ENCODE peak calls at places on chromosomes 16 and 17, in eight cellular contexts. One of them, this sample, is unnamed.

GRCh38 chr16:6674071-6674470 is 658.6 kb upstream of the RBFOX1 start:
- DNase-seq in retinal pigment epithelial cell: no peak
- DNase-seq in brain microvascular endothelial cell: no peak
- DNase-seq in psoas muscle: no peak
- DNase-seq in body of pancreas: no peak
- DNase-seq in AG04450: no peak
- DNase-seq in lower lobe of right lung: no peak
- DNase-seq in foreskin fibroblast: no peak
- DNase-seq in this sample: no peak

GRCh38 chr16:48918520-48919258 is 308.7 kb upstream of the N4BP1 start:
- DNase-seq in retinal pigment epithelial cell: no peak
- DNase-seq in brain microvascular endothelial cell: no peak
- DNase-seq in psoas muscle: no peak
- DNase-seq in body of pancreas: no peak
- DNase-seq in AG04450: no peak
- DNase-seq in lower lobe of right lung: no peak
- DNase-seq in foreskin fibroblast: no peak
- DNase-seq in this sample: no peak

GRCh38 chr16:26598989-26599785 is 467.5 kb upstream of the C16orf82 start:
- DNase-seq in retinal pigment epithelial cell: no peak
- DNase-seq in brain microvascular endothelial cell: no peak
- DNase-seq in psoas muscle: no peak
- DNase-seq in body of pancreas: no peak
- DNase-seq in AG04450: no peak
- DNase-seq in lower lobe of right lung: no peak
- DNase-seq in foreskin fibroblast: no peak
- DNase-seq in this sample: no peak

GRCh38 chr16:817001-817906 is 16.7 kb upstream of the GNG13 start:
- DNase-seq in retinal pigment epithelial cell: no peak
- DNase-seq in brain microvascular endothelial cell: no peak
- DNase-seq in psoas muscle: no peak
- DNase-seq in body of pancreas: no peak
- DNase-seq in AG04450: no peak
- DNase-seq in lower lobe of right lung: no peak
- DNase-seq in foreskin fibroblast: no peak
- DNase-seq in this sample: no peak

GRCh38 chr17:62179525-62180161 is 114.6 kb upstream of the MED13 start:
- DNase-seq in retinal pigment epithelial cell: peak; percentile 43
- DNase-seq in brain microvascular endothelial cell: peak; percentile 50
- DNase-seq in psoas muscle: no peak
- DNase-seq in body of pancreas: no peak
- DNase-seq in AG04450: no peak
- DNase-seq in lower lobe of right lung: no peak
- DNase-seq in foreskin fibroblast: peak; percentile 66
- DNase-seq in this sample: no peak

GRCh38 chr17:44872131-44872768 is 24.6 kb downstream of the HIGD1B start:
- DNase-seq in retinal pigment epithelial cell: no peak
- DNase-seq in brain microvascular endothelial cell: no peak
- DNase-seq in psoas muscle: peak; percentile 62
- DNase-seq in body of pancreas: no peak
- DNase-seq in AG04450: no peak
- DNase-seq in lower lobe of right lung: no peak
- DNase-seq in foreskin fibroblast: no peak
- DNase-seq in this sample: no peak

GRCh38 chr16:12171206-12171605 is 194.7 kb downstream of the SNX29 start:
- DNase-seq in retinal pigment epithelial cell: no peak
- DNase-seq in brain microvascular endothelial cell: no peak
- DNase-seq in psoas muscle: no peak
- DNase-seq in body of pancreas: no peak
- DNase-seq in AG04450: peak; percentile 18
- DNase-seq in lower lobe of right lung: no peak
- DNase-seq in foreskin fibroblast: no peak
- DNase-seq in this sample: no peak

GRCh38 chr16:86044241-86044671 is 145.3 kb downstream of the IRF8 start:
- DNase-seq in retinal pigment epithelial cell: no peak
- DNase-seq in brain microvascular endothelial cell: peak; percentile 2
- DNase-seq in psoas muscle: peak; percentile 34
- DNase-seq in body of pancreas: peak; percentile 22
- DNase-seq in AG04450: peak; percentile 23
- DNase-seq in lower lobe of right lung: no peak
- DNase-seq in foreskin fibroblast: peak; percentile 5
- DNase-seq in this sample: no peak

GRCh38 chr17:77834170-77835115 is 124.1 kb upstream of the TNRC6C start:
- DNase-seq in retinal pigment epithelial cell: peak; percentile 73
- DNase-seq in brain microvascular endothelial cell: peak; percentile 93
- DNase-seq in psoas muscle: peak; percentile 74
- DNase-seq in body of pancreas: peak; percentile 59
- DNase-seq in AG04450: peak; percentile 33
- DNase-seq in lower lobe of right lung: peak; percentile 80
- DNase-seq in foreskin fibroblast: peak; percentile 65
- DNase-seq in this sample: peak; percentile 82

GRCh38 chr16:47059991-47060390 is 83.8 kb downstream of the NETO2 start:
- DNase-seq in retinal pigment epithelial cell: no peak
- DNase-seq in brain microvascular endothelial cell: no peak
- DNase-seq in psoas muscle: no peak
- DNase-seq in body of pancreas: no peak
- DNase-seq in AG04450: no peak
- DNase-seq in lower lobe of right lung: no peak
- DNase-seq in foreskin fibroblast: no peak
- DNase-seq in this sample: no peak

GRCh38 chr16:29029168-29029994 is 44.5 kb downstream of the LAT start:
- DNase-seq in retinal pigment epithelial cell: peak; percentile 98
- DNase-seq in brain microvascular endothelial cell: peak; percentile 98
- DNase-seq in psoas muscle: peak; percentile 25
- DNase-seq in body of pancreas: no peak
- DNase-seq in AG04450: peak; percentile 81
- DNase-seq in lower lobe of right lung: no peak
- DNase-seq in foreskin fibroblast: peak; percentile 87
- DNase-seq in this sample: no peak

GRCh38 chr16:87822571-87822970 is 46.7 kb downstream of the SLC7A5 start:
- DNase-seq in retinal pigment epithelial cell: no peak
- DNase-seq in brain microvascular endothelial cell: no peak
- DNase-seq in psoas muscle: no peak
- DNase-seq in body of pancreas: no peak
- DNase-seq in AG04450: no peak
- DNase-seq in lower lobe of right lung: no peak
- DNase-seq in foreskin fibroblast: no peak
- DNase-seq in this sample: no peak

GRCh38 chr16:84875846-84876245 is 56.1 kb downstream of the CRISPLD2 start:
- DNase-seq in retinal pigment epithelial cell: no peak
- DNase-seq in brain microvascular endothelial cell: no peak
- DNase-seq in psoas muscle: no peak
- DNase-seq in body of pancreas: no peak
- DNase-seq in AG04450: no peak
- DNase-seq in lower lobe of right lung: no peak
- DNase-seq in foreskin fibroblast: no peak
- DNase-seq in this sample: no peak

GRCh38 chr16:57736419-57737281 is 1.1 kb downstream of the KATNB1 start:
- DNase-seq in retinal pigment epithelial cell: peak; percentile 28
- DNase-seq in brain microvascular endothelial cell: peak; percentile 75
- DNase-seq in psoas muscle: no peak
- DNase-seq in body of pancreas: peak; percentile 51
- DNase-seq in AG04450: peak; percentile 71
- DNase-seq in lower lobe of right lung: no peak
- DNase-seq in foreskin fibroblast: peak; percentile 77
- DNase-seq in this sample: peak; percentile 71

GRCh38 chr16:56994311-56994710 is 5.0 kb downstream of the NLRC5 start:
- DNase-seq in retinal pigment epithelial cell: no peak
- DNase-seq in brain microvascular endothelial cell: no peak
- DNase-seq in psoas muscle: no peak
- DNase-seq in body of pancreas: no peak
- DNase-seq in AG04450: no peak
- DNase-seq in lower lobe of right lung: no peak
- DNase-seq in foreskin fibroblast: no peak
- DNase-seq in this sample: no peak

GRCh38 chr17:51667722-51668083 is 407.4 kb downstream of the UTP18 start:
- DNase-seq in retinal pigment epithelial cell: no peak
- DNase-seq in brain microvascular endothelial cell: no peak
- DNase-seq in psoas muscle: no peak
- DNase-seq in body of pancreas: no peak
- DNase-seq in AG04450: no peak
- DNase-seq in lower lobe of right lung: no peak
- DNase-seq in foreskin fibroblast: no peak
- DNase-seq in this sample: no peak

GRCh38 chr16:19923396-19923795 is 38.7 kb upstream of the GPRC5B start:
- DNase-seq in retinal pigment epithelial cell: no peak
- DNase-seq in brain microvascular endothelial cell: no peak
- DNase-seq in psoas muscle: no peak
- DNase-seq in body of pancreas: no peak
- DNase-seq in AG04450: no peak
- DNase-seq in lower lobe of right lung: no peak
- DNase-seq in foreskin fibroblast: no peak
- DNase-seq in this sample: no peak

GRCh38 chr16:62021295-62021694 is 14.9 kb downstream of the CDH8 start:
- DNase-seq in retinal pigment epithelial cell: no peak
- DNase-seq in brain microvascular endothelial cell: no peak
- DNase-seq in psoas muscle: no peak
- DNase-seq in body of pancreas: no peak
- DNase-seq in AG04450: no peak
- DNase-seq in lower lobe of right lung: no peak
- DNase-seq in foreskin fibroblast: no peak
- DNase-seq in this sample: no peak

GRCh38 chr17:29197516-29198272 is 17.5 kb upstream of the MYO18A start:
- DNase-seq in retinal pigment epithelial cell: no peak
- DNase-seq in brain microvascular endothelial cell: no peak
- DNase-seq in psoas muscle: no peak
- DNase-seq in body of pancreas: no peak
- DNase-seq in AG04450: no peak
- DNase-seq in lower lobe of right lung: no peak
- DNase-seq in foreskin fibroblast: no peak
- DNase-seq in this sample: no peak

GRCh38 chr17:75827291-75828050 is 16.7 kb downstream of the UNC13D start:
- DNase-seq in retinal pigment epithelial cell: no peak
- DNase-seq in brain microvascular endothelial cell: peak; percentile 56
- DNase-seq in psoas muscle: peak; percentile 80
- DNase-seq in body of pancreas: peak; percentile 68
- DNase-seq in AG04450: no peak
- DNase-seq in lower lobe of right lung: no peak
- DNase-seq in foreskin fibroblast: peak; percentile 26
- DNase-seq in this sample: peak; percentile 50
- H3K4me3 ChIP-seq in retinal pigment epithelial cell: no peak overlapping the region
- H3K4me3 ChIP-seq in brain microvascular endothelial cell: peak overlapping the region; percentile 49
- H3K4me3 ChIP-seq in psoas muscle: peak overlapping the region; percentile 49
- H3K4me3 ChIP-seq in body of pancreas: no peak overlapping the region
- H3K4me3 ChIP-seq in AG04450: peak overlapping the region; percentile 32
- H3K4me3 ChIP-seq in lower lobe of right lung: peak overlapping the region; percentile 39
- H3K4me3 ChIP-seq in foreskin fibroblast: no peak overlapping the region
- H3K4me3 ChIP-seq in this sample: no peak overlapping the region

GRCh38 chr16:53546988-53547391 is 44.0 kb upstream of the AKTIP start:
- DNase-seq in retinal pigment epithelial cell: no peak
- DNase-seq in brain microvascular endothelial cell: peak; percentile 37
- DNase-seq in psoas muscle: no peak
- DNase-seq in body of pancreas: no peak
- DNase-seq in AG04450: no peak
- DNase-seq in lower lobe of right lung: no peak
- DNase-seq in foreskin fibroblast: no peak
- DNase-seq in this sample: no peak
- TF ChIP-seq CTCF in retinal pigment epithelial cell: peak; percentile 25
- TF ChIP-seq CTCF in brain microvascular endothelial cell: peak; percentile 56
- TF ChIP-seq CTCF in psoas muscle: no peak
- TF ChIP-seq CTCF in body of pancreas: no peak
- TF ChIP-seq CTCF in AG04450: no peak
- TF ChIP-seq CTCF in lower lobe of right lung: no peak
- TF ChIP-seq CTCF in foreskin fibroblast: no peak
- TF ChIP-seq CTCF in this sample: no peak

GRCh38 chr17:9021985-9022552 is 759 bp downstream of the NTN1 start:
- DNase-seq in retinal pigment epithelial cell: no peak
- DNase-seq in brain microvascular endothelial cell: no peak
- DNase-seq in psoas muscle: peak; percentile 43
- DNase-seq in body of pancreas: peak; percentile 34
- DNase-seq in AG04450: no peak
- DNase-seq in lower lobe of right lung: no peak
- DNase-seq in foreskin fibroblast: no peak
- DNase-seq in this sample: peak; percentile 22

GRCh38 chr17:9024497-9024896 is 3.2 kb downstream of the NTN1 start:
- DNase-seq in retinal pigment epithelial cell: no peak
- DNase-seq in brain microvascular endothelial cell: no peak
- DNase-seq in psoas muscle: no peak
- DNase-seq in body of pancreas: no peak
- DNase-seq in AG04450: no peak
- DNase-seq in lower lobe of right lung: no peak
- DNase-seq in foreskin fibroblast: no peak
- DNase-seq in this sample: no peak

GRCh38 chr17:9021158-9021984 is at the start of gene NTN1:
- DNase-seq in retinal pigment epithelial cell: no peak
- DNase-seq in brain microvascular endothelial cell: no peak
- DNase-seq in psoas muscle: peak; percentile 50
- DNase-seq in body of pancreas: peak; percentile 59
- DNase-seq in AG04450: no peak
- DNase-seq in lower lobe of right lung: peak; percentile 58
- DNase-seq in foreskin fibroblast: no peak
- DNase-seq in this sample: peak; percentile 40

GRCh38 chr17:9022553-9023388 is 1.5 kb downstream of the NTN1 start:
- DNase-seq in retinal pigment epithelial cell: no peak
- DNase-seq in brain microvascular endothelial cell: no peak
- DNase-seq in psoas muscle: peak; percentile 24
- DNase-seq in body of pancreas: no peak
- DNase-seq in AG04450: no peak
- DNase-seq in lower lobe of right lung: no peak
- DNase-seq in foreskin fibroblast: no peak
- DNase-seq in this sample: peak; percentile 28

DNA sequence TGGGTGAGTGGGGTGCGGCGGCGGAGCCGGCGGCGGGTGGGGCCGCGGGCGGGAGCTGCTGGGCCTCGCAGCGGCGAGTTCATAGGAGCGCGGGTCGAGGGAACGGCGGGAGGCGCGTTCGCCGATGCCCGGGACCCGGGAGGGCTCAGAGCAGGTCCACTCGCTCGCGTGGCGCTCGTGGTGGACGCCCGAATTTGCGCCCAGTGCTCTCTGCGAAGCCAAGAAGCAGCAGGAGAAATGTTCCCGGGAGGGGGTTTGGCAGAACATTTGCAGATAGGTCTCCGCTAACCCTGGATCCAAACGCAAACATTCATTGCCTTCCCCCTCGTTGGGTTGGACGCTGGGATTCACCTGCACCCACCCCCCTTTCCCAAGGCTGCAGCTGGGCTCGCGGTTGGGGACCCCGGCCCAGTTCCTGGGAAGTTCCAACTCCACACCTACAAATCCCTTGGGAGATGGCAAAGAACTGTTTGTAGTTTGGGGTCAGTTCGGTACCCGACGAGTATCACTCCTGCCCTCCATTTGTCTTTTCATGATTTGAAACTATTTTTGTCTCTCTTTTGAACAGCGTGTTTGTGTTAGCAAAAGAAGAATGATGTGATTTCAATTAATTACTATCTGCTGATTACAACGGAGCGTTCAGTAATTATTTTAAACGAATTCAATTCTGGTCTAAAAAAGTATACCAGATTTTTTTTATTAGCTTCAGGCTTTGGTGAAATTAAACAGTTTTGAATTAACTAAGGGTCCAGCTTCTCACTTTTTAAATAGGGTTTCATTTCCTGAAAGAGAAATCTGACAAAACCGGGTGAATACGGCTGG is 2.3 kb downstream of the NTN1 start:
- DNase-seq in retinal pigment epithelial cell: no peak
- DNase-seq in brain microvascular endothelial cell: no peak
- DNase-seq in psoas muscle: no peak
- DNase-seq in body of pancreas: no peak
- DNase-seq in AG04450: no peak
- DNase-seq in lower lobe of right lung: no peak
- DNase-seq in foreskin fibroblast: no peak
- DNase-seq in this sample: no peak
- H3K4me3 ChIP-seq in retinal pigment epithelial cell: no peak overlapping the region
- H3K4me3 ChIP-seq in brain microvascular endothelial cell: no peak overlapping the region
- H3K4me3 ChIP-seq in psoas muscle: peak overlapping the region; percentile 77
- H3K4me3 ChIP-seq in body of pancreas: no peak overlapping the region
- H3K4me3 ChIP-seq in AG04450: no peak overlapping the region
- H3K4me3 ChIP-seq in lower lobe of right lung: peak overlapping the region; percentile 70
- H3K4me3 ChIP-seq in foreskin fibroblast: no peak overlapping the region
- H3K4me3 ChIP-seq in this sample: peak overlapping the region; percentile 29

GRCh38 chr16:70395345-70395901 is 43.5 kb downstream of the ST3GAL2 start:
- DNase-seq in retinal pigment epithelial cell: no peak
- DNase-seq in brain microvascular endothelial cell: peak; percentile 15
- DNase-seq in psoas muscle: peak; percentile 71
- DNase-seq in body of pancreas: peak; percentile 73
- DNase-seq in AG04450: no peak
- DNase-seq in lower lobe of right lung: peak; percentile 85
- DNase-seq in foreskin fibroblast: no peak
- DNase-seq in this sample: peak; percentile 55
- TF ChIP-seq CTCF in retinal pigment epithelial cell: peak; percentile 84
- TF ChIP-seq CTCF in brain microvascular endothelial cell: peak; percentile 85
- TF ChIP-seq CTCF in psoas muscle: peak; percentile 73
- TF ChIP-seq CTCF in body of pancreas: peak; percentile 75
- TF ChIP-seq CTCF in AG04450: peak; percentile 64
- TF ChIP-seq CTCF in lower lobe of right lung: peak; percentile 85
- TF ChIP-seq CTCF in foreskin fibroblast: peak; percentile 65
- TF ChIP-seq CTCF in this sample: peak; percentile 52